ENCODE peak calls at places on chromosomes 6 and 20, in eight cellular contexts. M is AG09319, F is choroid plexus epithelial cell, H is heart right ventricle, D is AG10803, R is endothelial cell, Z is fibroblast of mammary gland, B is H1. X is an unnamed sample.

GRCh38 chr6:31558631-31559500 is 11.5 kb downstream of the NFKBIL1 start:
- DNase-seq in M (no peak), F (no peak), H (no peak), D (peak), R (no peak), Z (no peak), B (no peak), X (no peak)

GRCh38 chr20:12414446-12415274 is 497.0 kb downstream of the BTBD3 start:
- DNase-seq in M (no peak), F (peak), H (no peak), D (no peak), R (no peak), Z (no peak), B (no peak), X (no peak)

GRCh38 chr6:119322715-119323350 is 26.7 kb downstream of the MAN1A1 start:
- DNase-seq in M (no peak), F (no peak), H (no peak), D (no peak), R (no peak), Z (no peak), B (no peak), X (no peak)

GRCh38 chr6:137707590-137708360 is 159.3 kb upstream of the TNFAIP3 start:
- DNase-seq in M (peak), F (peak), H (peak), D (peak), R (peak), Z (peak), B (no peak), X (no peak)

GRCh38 chr6:57173056-57173885 is 1.1 kb downstream of the BAG2 start:
- DNase-seq in M (no peak), F (peak), H (no peak), D (no peak), R (no peak), Z (no peak), B (no peak), X (no peak)

GRCh38 chr6:22330941-22331340 is 34.1 kb upstream of the PRL start:
- DNase-seq in M (no peak), F (no peak), H (no peak), D (no peak), R (no peak), Z (no peak), B (no peak), X (no peak)

GRCh38 chr6:135257641-135258405 is 76.7 kb downstream of the MYB start:
- DNase-seq in M (no peak), F (peak), H (no peak), D (no peak), R (no peak), Z (no peak), B (no peak), X (no peak)

GRCh38 chr20:59781236-59781635 is 152.2 kb downstream of the SYCP2 start:
- DNase-seq in M (no peak), F (no peak), H (no peak), D (no peak), R (no peak), Z (no peak), B (no peak), X (no peak)

GRCh38 chr20:58014628-58015315 is 213.7 kb downstream of the ANKRD60 start:
- DNase-seq in M (no peak), F (no peak), H (no peak), D (no peak), R (no peak), Z (no peak), B (no peak), X (no peak)

GRCh38 chr6:134331255-134331654 is 13.3 kb upstream of the SGK1 start:
- DNase-seq in M (no peak), F (no peak), H (no peak), D (peak), R (no peak), Z (peak), B (no peak), X (no peak)

GRCh38 chr6:67433124-67433523 is 1202.0 kb upstream of the ADGRB3 start:
- DNase-seq in M (no peak), F (peak), H (no peak), D (no peak), R (no peak), Z (peak), B (no peak), X (no peak)

GRCh38 chr6:18241208-18241836 is 23.0 kb downstream of the DEK start:
- DNase-seq in M (no peak), F (peak), H (no peak), D (peak), R (no peak), Z (peak), B (no peak), X (no peak)

GRCh38 chr6:159301277-159301676 is 132.1 kb downstream of the FNDC1 start:
- DNase-seq in M (no peak), F (no peak), H (no peak), D (no peak), R (no peak), Z (no peak), B (no peak), X (no peak)

GRCh38 chr20:41242352-41242751 is 75.2 kb downstream of the ZHX3 start:
- DNase-seq in M (no peak), F (no peak), H (no peak), D (no peak), R (no peak), Z (no peak), B (no peak), X (no peak)

GRCh38 chr6:37566209-37566859 is 66.6 kb upstream of the CCDC167 start:
- DNase-seq in M (no peak), F (peak), H (peak), D (no peak), R (peak), Z (peak), B (no peak), X (no peak)

GRCh38 chr6:37667050-37667814 is 30.5 kb downstream of the MDGA1 start:
- DNase-seq in M (no peak), F (peak), H (no peak), D (peak), R (no peak), Z (peak), B (no peak), X (no peak)

GRCh38 chr6:11805259-11806053 is 26.9 kb upstream of the ADTRP start:
- DNase-seq in M (no peak), F (no peak), H (no peak), D (no peak), R (no peak), Z (no peak), B (peak), X (no peak)

GRCh38 chr20:9269280-9269971 is 200.5 kb downstream of the PLCB4 start:
- DNase-seq in M (no peak), F (peak), H (no peak), D (peak), R (no peak), Z (peak), B (no peak), X (no peak)

GRCh38 chr6:26029857-26030653 is 57.2 kb upstream of the HFE start:
- DNase-seq in M (no peak), F (no peak), H (no peak), D (no peak), R (no peak), Z (no peak), B (no peak), X (no peak)

GRCh38 chr20:33273117-33273851 is 9.7 kb upstream of the BPIFB1 start:
- DNase-seq in M (no peak), F (no peak), H (no peak), D (no peak), R (no peak), Z (no peak), B (no peak), X (no peak)
- TF ChIP-seq CTCF in M (no peak), F (no peak), H (no peak), D (no peak), R (no peak), Z (no peak), B (no peak), X (no peak)

GRCh38 chr20:13777171-13777601 is 7.5 kb downstream of the ESF1 start:
- DNase-seq in M (no peak), F (peak), H (no peak), D (no peak), R (no peak), Z (peak), B (no peak), X (no peak)

GRCh38 chr20:13775867-13776266 is 8.9 kb downstream of the ESF1 start:
- DNase-seq in M (no peak), F (no peak), H (no peak), D (no peak), R (no peak), Z (no peak), B (no peak), X (no peak)

GRCh38 chr20:13770141-13770540 is 14.6 kb downstream of the ESF1 start:
- DNase-seq in M (no peak), F (no peak), H (no peak), D (no peak), R (no peak), Z (no peak), B (no peak), X (no peak)

GRCh38 chr20:13772529-13772928 is 12.2 kb downstream of the ESF1 start:
- DNase-seq in M (no peak), F (peak), H (no peak), D (no peak), R (no peak), Z (peak), B (no peak), X (no peak)

GRCh38 chr20:13771853-13772453 is 12.8 kb downstream of the ESF1 start:
- DNase-seq in M (no peak), F (peak), H (no peak), D (peak), R (no peak), Z (peak), B (no peak), X (no peak)
- TF ChIP-seq CTCF in M (peak), F (peak), H (peak), D (peak), R (peak), Z (peak), B (no peak), X (no peak)

GRCh38 chr6:33672808-33673207 is 38.7 kb downstream of the UQCC2 start:
- DNase-seq in M (peak), F (peak), H (peak), D (peak), R (no peak), Z (peak), B (no peak), X (peak)
- TF ChIP-seq CTCF in M (peak), F (peak), H (peak), D (peak), R (no peak), Z (peak), B (no peak), X (no peak)

DNA sequence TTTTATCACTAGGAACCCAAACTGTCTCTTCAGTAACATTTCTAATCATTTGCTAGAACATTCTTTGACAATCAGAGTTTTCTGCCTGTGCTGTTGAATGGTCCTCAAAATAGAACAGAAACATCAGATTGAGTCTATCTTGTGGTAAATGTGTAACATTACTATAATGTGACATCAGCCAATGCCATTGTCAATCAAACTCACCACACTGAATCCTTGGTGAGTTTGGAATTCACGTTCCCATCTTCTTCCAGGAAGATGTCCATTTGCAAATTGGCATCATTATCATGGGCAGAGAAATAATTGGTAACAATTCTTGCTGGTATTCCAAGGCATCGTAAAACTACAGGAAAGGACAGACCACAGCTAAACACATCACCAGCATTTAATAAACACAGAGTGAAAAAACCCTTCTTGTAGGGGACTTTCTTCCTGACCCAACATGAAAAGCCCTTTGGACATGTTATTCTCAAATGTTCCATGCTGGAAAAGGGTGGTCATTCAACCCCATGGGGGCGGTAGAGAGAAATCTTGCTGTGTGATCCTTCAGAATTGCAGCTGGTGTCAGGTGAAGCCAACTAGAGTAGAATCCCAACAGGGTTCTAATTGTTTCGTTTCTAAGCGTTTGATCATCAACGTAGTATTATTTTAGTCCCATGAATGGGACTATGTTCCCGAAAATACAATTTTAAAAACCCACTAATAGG is 98.5 kb downstream of the F13A1 start:
- DNase-seq in M (no peak), F (no peak), H (no peak), D (no peak), R (peak), Z (no peak), B (no peak), X (no peak)
- TF ChIP-seq CTCF in M (no peak), F (no peak), H (no peak), D (peak), R (peak), Z (peak), B (peak), X (no peak)

GRCh38 chr20:62415354-62416111 is 8.4 kb upstream of the CABLES2 start:
- DNase-seq in M (no peak), F (no peak), H (no peak), D (no peak), R (no peak), Z (no peak), B (no peak), X (no peak)

GRCh38 chr20:62413025-62413580 is 6.0 kb upstream of the CABLES2 start:
- DNase-seq in M (no peak), F (no peak), H (no peak), D (no peak), R (no peak), Z (no peak), B (no peak), X (no peak)

GRCh38 chr20:62412194-62413024 is 5.3 kb upstream of the CABLES2 start:
- DNase-seq in M (no peak), F (no peak), H (no peak), D (no peak), R (no peak), Z (no peak), B (no peak), X (no peak)

GRCh38 chr20:62411479-62412193 is 4.6 kb upstream of the CABLES2 start:
- DNase-seq in M (no peak), F (no peak), H (no peak), D (no peak), R (no peak), Z (no peak), B (no peak), X (no peak)

GRCh38 chr20:62413896-62414481 is 6.9 kb upstream of the CABLES2 start:
- DNase-seq in M (no peak), F (no peak), H (no peak), D (no peak), R (peak), Z (no peak), B (no peak), X (no peak)
- TF ChIP-seq CTCF in M (no peak), F (no peak), H (no peak), D (no peak), R (no peak), Z (no peak), B (no peak), X (no peak)

X was measured in omental fat pad.